ENCODE peak calls at places on chromosomes 12 and 14, in seven cellular contexts. L, O, P, V, U, X and C are unnamed samples.

GRCh38 chr12:24838531-24838950 is 110.4 kb downstream of the BCAT1 start:
- DNase-seq in L (peak), X (no peak), P (peak), U (no peak), O (no peak), V (peak), C (peak)

GRCh38 chr12:92538970-92539749 is 163.6 kb upstream of the PLEKHG7 start:
- DNase-seq in O (peak), P (peak), L (peak), V (no peak), X (no peak), U (no peak), C (no peak)

GRCh38 chr14:97603201-97603600 is 806.0 kb downstream of the VRK1 start:
- DNase-seq in L (no peak), U (no peak), P (no peak), X (no peak), V (no peak), O (no peak), C (no peak)

GRCh38 chr12:49895773-49896172 is 7.9 kb downstream of the FAIM2 start:
- DNase-seq in U (no peak), P (no peak), X (no peak), V (no peak), O (no peak), L (no peak), C (no peak)

GRCh38 chr12:133129368-133130037 is 571 bp downstream of the ZNF891 start:
- DNase-seq in P (no peak), O (no peak), X (no peak), U (no peak), L (peak), V (no peak), C (no peak)

GRCh38 chr12:111446631-111447570 is 41.2 kb downstream of the SH2B3 start:
- DNase-seq in U (no peak), L (no peak), P (no peak), O (no peak), X (no peak), V (peak), C (no peak)

GRCh38 chr12:75585309-75585708 is 73.9 kb upstream of the KRR1 start:
- DNase-seq in U (no peak), V (no peak), L (peak), P (no peak), X (no peak), O (no peak), C (peak)

GRCh38 chr14:49634547-49635334 is at the start of gene DNAAF2:
- DNase-seq in L (peak), X (peak), O (peak), U (peak), V (peak), P (peak), C (no peak)

GRCh38 chr12:12583510-12583909 is 20.8 kb upstream of the DUSP16 start:
- DNase-seq in X (no peak), O (no peak), V (no peak), P (no peak), U (no peak), L (no peak), C (no peak)

GRCh38 chr14:50821471-50822464 is 9.2 kb downstream of the NIN start:
- DNase-seq in V (peak), L (no peak), U (peak), X (peak), O (peak), P (no peak), C (no peak)

GRCh38 chr14:99733551-99734405 is 49.7 kb downstream of the CYP46A1 start:
- DNase-seq in O (peak), U (peak), L (no peak), V (peak), X (peak), P (no peak), C (no peak)

GRCh38 chr12:19198272-19198671 is 68.7 kb downstream of the PLEKHA5 start:
- DNase-seq in L (peak), X (no peak), U (no peak), V (no peak), P (no peak), O (no peak), C (no peak)

GRCh38 chr14:92040431-92041040 is 677 bp upstream of the TRIP11 start:
- DNase-seq in U (no peak), L (peak), X (no peak), V (peak), P (no peak), O (no peak), C (no peak)

GRCh38 chr12:78081590-78082314 is 251.1 kb downstream of the NAV3 start:
- DNase-seq in V (no peak), O (no peak), U (no peak), L (no peak), X (no peak), P (no peak), C (no peak)

GRCh38 chr12:78088391-78088832 is 257.7 kb downstream of the NAV3 start:
- DNase-seq in L (no peak), P (no peak), O (no peak), V (no peak), X (no peak), U (no peak), C (no peak)

GRCh38 chr12:78086553-78087362 is 256.1 kb downstream of the NAV3 start:
- DNase-seq in V (no peak), L (peak), O (no peak), P (no peak), X (no peak), U (no peak), C (no peak)

GRCh38 chr12:78087363-78087675 is 256.6 kb downstream of the NAV3 start:
- DNase-seq in X (no peak), V (no peak), L (peak), U (no peak), O (no peak), P (no peak), C (no peak)

DNA sequence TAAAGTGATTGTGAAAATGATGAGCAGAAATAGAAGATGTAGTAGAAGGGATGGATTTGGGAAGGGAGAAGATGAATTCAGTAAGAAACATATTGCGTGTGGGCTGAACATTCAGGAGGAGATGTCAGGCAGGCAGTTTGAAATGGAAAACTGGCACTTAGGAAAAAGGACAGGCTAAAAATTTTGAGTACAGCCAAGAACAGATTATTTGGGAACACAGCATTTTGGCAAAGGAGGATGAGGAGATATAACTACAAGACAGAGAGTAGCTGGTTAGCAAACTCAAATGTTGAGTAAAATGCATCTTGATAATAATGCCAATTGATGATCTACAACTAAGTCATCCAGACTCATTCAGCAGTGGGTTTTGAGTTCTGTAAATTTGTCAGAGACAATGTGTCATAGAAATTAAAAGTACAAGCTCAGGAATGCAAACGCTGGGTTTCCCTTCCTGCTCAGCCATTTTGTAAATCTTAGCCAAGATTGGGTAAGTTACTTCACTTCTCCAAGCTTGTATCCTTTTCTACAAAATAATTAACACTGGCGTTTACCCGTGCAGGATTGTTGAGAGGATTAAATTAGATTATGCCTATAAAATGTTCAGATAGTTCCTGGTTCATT is 255.0 kb downstream of the NAV3 start:
- DNase-seq in O (no peak), U (no peak), P (no peak), L (peak), V (no peak), X (no peak), C (no peak)
- H3K4me3 ChIP-seq in O (no peak), U (no peak), P (no peak), L (no peak), V (no peak), X (no peak), C (no peak)

GRCh38 chr12:109448272-109448671 is 28.8 kb downstream of the KCTD10 start:
- DNase-seq in L (no peak), U (no peak), O (no peak), X (no peak), P (no peak), V (no peak), C (no peak)

GRCh38 chr12:109451400-109451799 is 25.7 kb downstream of the KCTD10 start:
- DNase-seq in V (no peak), U (no peak), X (no peak), O (no peak), P (no peak), L (no peak), C (no peak)

GRCh38 chr12:109448707-109449390 is 28.3 kb downstream of the KCTD10 start:
- DNase-seq in L (no peak), X (no peak), U (no peak), P (no peak), O (no peak), V (peak), C (no peak)

GRCh38 chr12:109450980-109451379 is 26.1 kb downstream of the KCTD10 start:
- DNase-seq in O (no peak), P (no peak), L (no peak), X (no peak), V (no peak), U (no peak), C (no peak)

DNA sequence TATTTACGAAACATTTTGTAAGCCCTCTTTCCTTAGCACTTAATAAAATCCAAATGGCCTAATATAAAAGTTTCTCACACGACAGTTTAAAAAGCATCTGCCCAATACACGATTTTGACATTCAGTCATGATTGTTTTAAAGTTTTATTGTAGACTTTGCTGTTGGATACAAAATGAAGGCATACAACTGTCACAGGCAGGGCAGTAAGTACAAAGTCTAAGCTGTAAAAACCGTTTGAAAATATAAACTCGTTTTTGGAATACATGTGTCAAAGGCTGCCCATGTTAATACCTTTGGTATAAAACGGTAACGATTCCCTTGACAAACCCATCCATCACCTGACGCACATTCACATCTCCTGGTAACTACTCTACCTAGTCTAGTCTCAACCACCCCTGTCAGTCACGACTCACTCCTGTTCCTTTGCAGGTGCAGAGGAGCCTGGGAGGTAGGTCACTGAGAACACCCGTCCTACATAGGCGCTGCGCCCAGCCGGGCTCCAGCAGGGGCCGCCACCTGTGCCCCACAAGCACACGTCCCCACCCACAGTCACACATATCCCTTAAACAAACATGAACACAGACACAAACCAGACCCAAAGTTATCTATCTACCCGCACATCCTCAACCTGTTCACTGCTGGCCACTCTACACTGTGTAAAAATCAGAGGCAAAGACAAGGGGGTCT is 27.1 kb downstream of the KCTD10 start:
- DNase-seq in U (no peak), P (no peak), O (no peak), V (peak), X (no peak), L (no peak), C (no peak)
- TF ChIP-seq CTCF in U (peak), P (no peak), O (no peak), V (no peak), X (no peak), L (no peak), C (no peak)

GRCh38 chr14:101560534-101561113 is 671 bp upstream of the DIO3 start:
- DNase-seq in P (no peak), X (no peak), V (no peak), O (no peak), L (no peak), U (no peak), C (no peak)
- H3K4me3 ChIP-seq in P (no peak), X (peak), V (peak), O (peak), L (no peak), U (peak), C (no peak)

GRCh38 chr12:55659486-55660385 is 23.0 kb downstream of the OR10P1 start:
- DNase-seq in U (peak), L (peak), V (peak), X (no peak), P (no peak), O (peak), C (no peak)
- TF ChIP-seq CTCF in U (peak), L (peak), V (peak), X (no peak), P (peak), O (peak), C (peak)

GRCh38 chr14:68349900-68350323 is 443.0 kb downstream of the ZFP36L1 start:
- DNase-seq in L (no peak), U (no peak), X (no peak), P (no peak), V (no peak), O (no peak), C (peak)
- H3K4me3 ChIP-seq in L (no peak), U (no peak), X (no peak), P (no peak), V (no peak), O (no peak), C (no peak)

GRCh38 chr14:90235179-90235976 is 21.0 kb upstream of the PSMC1 start:
- DNase-seq in L (peak), X (peak), P (no peak), U (peak), O (peak), V (peak), C (no peak)
- TF ChIP-seq CTCF in L (peak), X (peak), P (peak), U (peak), O (peak), V (peak), C (peak)

DNA sequence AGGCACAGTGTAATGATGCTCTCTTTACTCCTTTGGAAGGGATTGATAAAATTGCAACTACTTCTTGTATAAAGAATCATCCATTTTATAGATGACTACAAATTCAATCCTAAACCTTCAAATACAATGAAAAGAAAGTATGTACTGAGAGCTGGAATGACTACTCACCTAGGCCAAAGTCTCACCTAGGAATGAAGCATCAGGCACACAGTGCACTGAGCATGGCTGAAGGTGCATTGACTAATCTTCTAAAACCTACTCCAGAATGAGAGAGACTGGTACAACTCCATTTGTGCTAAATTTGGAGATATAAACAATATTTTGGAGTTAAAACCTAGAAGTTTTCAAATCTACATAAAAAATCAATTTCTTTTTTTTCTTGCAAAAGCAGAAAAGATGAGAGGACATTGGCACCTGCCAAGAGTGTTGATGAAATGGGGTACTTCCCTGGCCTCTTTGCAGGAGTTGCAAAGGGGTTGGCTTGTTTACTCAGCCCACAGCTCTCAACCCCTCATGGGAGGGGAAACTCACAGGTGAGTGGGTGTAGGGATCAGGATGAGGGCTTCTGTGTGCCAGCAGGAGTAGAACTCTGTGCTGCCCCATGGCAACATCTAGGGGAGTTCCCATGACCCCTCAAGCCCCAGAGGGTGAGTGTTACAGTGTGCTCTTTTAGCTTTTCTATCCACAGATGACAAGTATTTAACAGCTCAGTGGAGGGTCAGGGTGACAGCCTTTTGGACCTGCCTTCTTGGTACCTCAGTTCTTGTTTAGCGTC is 31.3 kb downstream of the CLECL1 start:
- DNase-seq in L (no peak), O (no peak), V (no peak), X (no peak), U (no peak), P (no peak), C (no peak)
- H3K4me3 ChIP-seq in L (no peak), O (no peak), V (no peak), X (no peak), U (no peak), P (no peak), C (no peak)